ENCODE peak calls at places on chromosome 1, in nine cellular contexts. One of them, this sample, is unnamed.

GRCh38 chr1:64223329-64224151 is 20.1 kb downstream of the UBE2U start:
- DNase-seq in CD8-positive, alpha-beta T cell: no peak
- DNase-seq in colonic mucosa: no peak
- DNase-seq in heart left ventricle: no peak
- DNase-seq in dorsolateral prefrontal cortex: no peak
- DNase-seq in adrenal gland: no peak
- DNase-seq in heart right ventricle: no peak
- DNase-seq in OCI-LY7: no peak
- DNase-seq in AG04450: peak
- DNase-seq in this sample: no peak

GRCh38 chr1:225474986-225475820 is 47.4 kb upstream of the LBR start:
- DNase-seq in CD8-positive, alpha-beta T cell: peak
- DNase-seq in colonic mucosa: peak
- DNase-seq in heart left ventricle: peak
- DNase-seq in dorsolateral prefrontal cortex: no peak
- DNase-seq in adrenal gland: peak
- DNase-seq in heart right ventricle: no peak
- DNase-seq in OCI-LY7: peak
- DNase-seq in AG04450: peak
- DNase-seq in this sample: peak

GRCh38 chr1:84834419-84835064 is 58.5 kb downstream of the LPAR3 start:
- DNase-seq in CD8-positive, alpha-beta T cell: no peak
- DNase-seq in colonic mucosa: no peak
- DNase-seq in heart left ventricle: no peak
- DNase-seq in dorsolateral prefrontal cortex: no peak
- DNase-seq in adrenal gland: no peak
- DNase-seq in heart right ventricle: no peak
- DNase-seq in OCI-LY7: no peak
- DNase-seq in AG04450: no peak
- DNase-seq in this sample: no peak

GRCh38 chr1:45892068-45892785 is 88.8 kb downstream of the MAST2 start:
- DNase-seq in CD8-positive, alpha-beta T cell: no peak
- DNase-seq in colonic mucosa: peak
- DNase-seq in heart left ventricle: peak
- DNase-seq in dorsolateral prefrontal cortex: no peak
- DNase-seq in adrenal gland: peak
- DNase-seq in heart right ventricle: peak
- DNase-seq in OCI-LY7: no peak
- DNase-seq in AG04450: peak
- DNase-seq in this sample: peak

GRCh38 chr1:220906561-220907334 is 27.5 kb downstream of the HLX start:
- DNase-seq in CD8-positive, alpha-beta T cell: no peak
- DNase-seq in colonic mucosa: no peak
- DNase-seq in heart left ventricle: no peak
- DNase-seq in dorsolateral prefrontal cortex: no peak
- DNase-seq in adrenal gland: no peak
- DNase-seq in heart right ventricle: no peak
- DNase-seq in OCI-LY7: no peak
- DNase-seq in AG04450: no peak
- DNase-seq in this sample: no peak

GRCh38 chr1:192171123-192171522 is 12.9 kb downstream of the RGS18 start:
- DNase-seq in CD8-positive, alpha-beta T cell: no peak
- DNase-seq in colonic mucosa: no peak
- DNase-seq in heart left ventricle: no peak
- DNase-seq in dorsolateral prefrontal cortex: no peak
- DNase-seq in adrenal gland: no peak
- DNase-seq in heart right ventricle: no peak
- DNase-seq in OCI-LY7: no peak
- DNase-seq in AG04450: no peak
- DNase-seq in this sample: no peak

GRCh38 chr1:198167436-198167934 is 10.7 kb downstream of the NEK7 start:
- DNase-seq in CD8-positive, alpha-beta T cell: no peak
- DNase-seq in colonic mucosa: no peak
- DNase-seq in heart left ventricle: peak
- DNase-seq in dorsolateral prefrontal cortex: no peak
- DNase-seq in adrenal gland: no peak
- DNase-seq in heart right ventricle: peak
- DNase-seq in OCI-LY7: peak
- DNase-seq in AG04450: no peak
- DNase-seq in this sample: no peak

GRCh38 chr1:116881879-116882520 is 27.7 kb upstream of the PTGFRN start:
- DNase-seq in CD8-positive, alpha-beta T cell: no peak
- DNase-seq in colonic mucosa: peak
- DNase-seq in heart left ventricle: peak
- DNase-seq in dorsolateral prefrontal cortex: no peak
- DNase-seq in adrenal gland: peak
- DNase-seq in heart right ventricle: peak
- DNase-seq in OCI-LY7: peak
- DNase-seq in AG04450: peak
- DNase-seq in this sample: peak

GRCh38 chr1:9233241-9233941 is 1.2 kb upstream of the H6PD start:
- DNase-seq in CD8-positive, alpha-beta T cell: no peak
- DNase-seq in colonic mucosa: peak
- DNase-seq in heart left ventricle: peak
- DNase-seq in dorsolateral prefrontal cortex: no peak
- DNase-seq in adrenal gland: peak
- DNase-seq in heart right ventricle: peak
- DNase-seq in OCI-LY7: no peak
- DNase-seq in AG04450: no peak
- DNase-seq in this sample: peak

GRCh38 chr1:79197421-79197820 is 190.9 kb upstream of the ADGRL4 start:
- DNase-seq in CD8-positive, alpha-beta T cell: no peak
- DNase-seq in colonic mucosa: no peak
- DNase-seq in heart left ventricle: no peak
- DNase-seq in dorsolateral prefrontal cortex: no peak
- DNase-seq in adrenal gland: no peak
- DNase-seq in heart right ventricle: peak
- DNase-seq in OCI-LY7: no peak
- DNase-seq in AG04450: no peak
- DNase-seq in this sample: no peak

GRCh38 chr1:15620155-15620545 is 2.9 kb downstream of the DDI2 start:
- DNase-seq in CD8-positive, alpha-beta T cell: no peak
- DNase-seq in colonic mucosa: no peak
- DNase-seq in heart left ventricle: no peak
- DNase-seq in dorsolateral prefrontal cortex: no peak
- DNase-seq in adrenal gland: no peak
- DNase-seq in heart right ventricle: no peak
- DNase-seq in OCI-LY7: no peak
- DNase-seq in AG04450: no peak
- DNase-seq in this sample: no peak

GRCh38 chr1:159239551-159240220 is 35.0 kb downstream of the ACKR1 start:
- DNase-seq in CD8-positive, alpha-beta T cell: no peak
- DNase-seq in colonic mucosa: no peak
- DNase-seq in heart left ventricle: no peak
- DNase-seq in dorsolateral prefrontal cortex: no peak
- DNase-seq in adrenal gland: no peak
- DNase-seq in heart right ventricle: no peak
- DNase-seq in OCI-LY7: no peak
- DNase-seq in AG04450: no peak
- DNase-seq in this sample: no peak

GRCh38 chr1:152497273-152497672 is 13.3 kb upstream of the LCE5A start:
- DNase-seq in CD8-positive, alpha-beta T cell: no peak
- DNase-seq in colonic mucosa: no peak
- DNase-seq in heart left ventricle: no peak
- DNase-seq in dorsolateral prefrontal cortex: no peak
- DNase-seq in adrenal gland: no peak
- DNase-seq in heart right ventricle: no peak
- DNase-seq in OCI-LY7: no peak
- DNase-seq in AG04450: no peak
- DNase-seq in this sample: no peak

DNA sequence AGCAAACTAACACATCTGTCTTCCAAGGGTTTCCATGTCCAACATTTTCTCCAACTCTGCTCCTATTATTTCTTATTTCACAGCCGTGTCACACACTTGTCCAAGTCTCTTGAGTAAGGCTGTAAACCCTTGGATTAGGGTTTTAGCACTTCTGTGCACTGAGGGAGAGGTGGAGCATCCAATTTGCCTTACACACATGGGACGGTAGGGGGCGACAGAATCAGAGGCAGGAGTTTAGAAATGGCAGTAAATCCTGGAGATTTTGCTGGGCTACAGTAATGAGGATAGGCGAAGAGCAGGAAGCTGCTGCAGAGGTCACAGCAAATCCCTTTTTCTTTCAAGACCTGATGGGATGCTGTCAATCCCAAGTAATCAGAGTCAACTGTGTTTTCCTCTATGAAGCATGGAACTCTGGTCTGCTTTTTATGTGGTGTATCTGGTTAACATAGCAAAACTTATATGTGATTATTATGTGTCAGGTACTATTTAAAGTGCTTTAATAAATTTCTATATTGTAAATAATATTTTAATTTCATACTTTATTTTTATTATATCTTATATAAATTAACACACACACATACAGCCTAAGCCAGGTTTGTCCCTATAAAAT is 15.4 kb upstream of the LCE5A start:
- DNase-seq in CD8-positive, alpha-beta T cell: no peak
- DNase-seq in colonic mucosa: peak
- DNase-seq in heart left ventricle: no peak
- DNase-seq in dorsolateral prefrontal cortex: no peak
- DNase-seq in adrenal gland: peak
- DNase-seq in heart right ventricle: no peak
- DNase-seq in OCI-LY7: no peak
- DNase-seq in AG04450: no peak
- DNase-seq in this sample: no peak
- TF ChIP-seq CTCF in CD8-positive, alpha-beta T cell: no peak
- TF ChIP-seq CTCF in colonic mucosa: peak
- TF ChIP-seq CTCF in heart left ventricle: peak
- TF ChIP-seq CTCF in dorsolateral prefrontal cortex: no peak
- TF ChIP-seq CTCF in adrenal gland: peak
- TF ChIP-seq CTCF in heart right ventricle: no peak
- TF ChIP-seq CTCF in OCI-LY7: no peak
- TF ChIP-seq CTCF in AG04450: no peak
- TF ChIP-seq CTCF in this sample: peak

DNA sequence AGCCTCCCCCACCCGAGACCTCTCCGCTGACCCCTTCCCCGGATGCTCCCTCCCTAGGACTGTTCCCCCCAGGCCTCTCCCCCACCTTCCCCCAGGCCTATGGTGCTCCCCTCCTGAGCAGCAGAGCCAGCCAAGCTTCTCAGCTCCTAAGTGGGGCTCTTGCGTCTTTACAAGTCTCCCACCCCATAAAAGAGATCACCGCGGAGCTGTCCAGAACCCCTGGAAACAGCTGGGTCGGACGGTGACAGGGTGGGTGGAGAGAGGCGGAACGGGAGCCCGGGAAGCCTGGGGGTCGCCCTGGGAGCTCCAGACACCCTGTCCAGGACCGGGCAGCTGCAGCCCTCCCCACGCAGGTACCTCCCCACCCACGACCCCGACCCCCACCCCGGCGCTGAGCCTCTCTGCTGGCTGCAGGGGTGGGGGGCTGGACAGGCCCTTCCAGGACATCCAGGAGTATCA is 61.2 kb downstream of the WNT9A start:
- DNase-seq in CD8-positive, alpha-beta T cell: no peak
- DNase-seq in colonic mucosa: peak
- DNase-seq in heart left ventricle: no peak
- DNase-seq in dorsolateral prefrontal cortex: no peak
- DNase-seq in adrenal gland: peak
- DNase-seq in heart right ventricle: peak
- DNase-seq in OCI-LY7: no peak
- DNase-seq in AG04450: no peak
- DNase-seq in this sample: peak
- H3K4me3 ChIP-seq in CD8-positive, alpha-beta T cell: peak
- H3K4me3 ChIP-seq in colonic mucosa: no peak
- H3K4me3 ChIP-seq in heart left ventricle: peak
- H3K4me3 ChIP-seq in dorsolateral prefrontal cortex: peak
- H3K4me3 ChIP-seq in adrenal gland: no peak
- H3K4me3 ChIP-seq in heart right ventricle: peak
- H3K4me3 ChIP-seq in OCI-LY7: no peak
- H3K4me3 ChIP-seq in AG04450: peak
- H3K4me3 ChIP-seq in this sample: no peak

GRCh38 chr1:235823684-235824083 is 43.0 kb downstream of the LYST start:
- DNase-seq in CD8-positive, alpha-beta T cell: no peak
- DNase-seq in colonic mucosa: no peak
- DNase-seq in heart left ventricle: no peak
- DNase-seq in dorsolateral prefrontal cortex: no peak
- DNase-seq in adrenal gland: no peak
- DNase-seq in heart right ventricle: no peak
- DNase-seq in OCI-LY7: no peak
- DNase-seq in AG04450: no peak
- DNase-seq in this sample: no peak

GRCh38 chr1:235818632-235819136 is 48.0 kb downstream of the LYST start:
- DNase-seq in CD8-positive, alpha-beta T cell: no peak
- DNase-seq in colonic mucosa: no peak
- DNase-seq in heart left ventricle: no peak
- DNase-seq in dorsolateral prefrontal cortex: no peak
- DNase-seq in adrenal gland: peak
- DNase-seq in heart right ventricle: no peak
- DNase-seq in OCI-LY7: no peak
- DNase-seq in AG04450: no peak
- DNase-seq in this sample: no peak

GRCh38 chr1:235822685-235823084 is 44.0 kb downstream of the LYST start:
- DNase-seq in CD8-positive, alpha-beta T cell: no peak
- DNase-seq in colonic mucosa: no peak
- DNase-seq in heart left ventricle: no peak
- DNase-seq in dorsolateral prefrontal cortex: no peak
- DNase-seq in adrenal gland: no peak
- DNase-seq in heart right ventricle: no peak
- DNase-seq in OCI-LY7: no peak
- DNase-seq in AG04450: no peak
- DNase-seq in this sample: no peak

GRCh38 chr1:235820059-235820458 is 46.6 kb downstream of the LYST start:
- DNase-seq in CD8-positive, alpha-beta T cell: no peak
- DNase-seq in colonic mucosa: no peak
- DNase-seq in heart left ventricle: no peak
- DNase-seq in dorsolateral prefrontal cortex: no peak
- DNase-seq in adrenal gland: peak
- DNase-seq in heart right ventricle: no peak
- DNase-seq in OCI-LY7: no peak
- DNase-seq in AG04450: no peak
- DNase-seq in this sample: no peak

GRCh38 chr1:235821361-235821981 is 45.2 kb downstream of the LYST start:
- DNase-seq in CD8-positive, alpha-beta T cell: no peak
- DNase-seq in colonic mucosa: no peak
- DNase-seq in heart left ventricle: no peak
- DNase-seq in dorsolateral prefrontal cortex: no peak
- DNase-seq in adrenal gland: no peak
- DNase-seq in heart right ventricle: no peak
- DNase-seq in OCI-LY7: no peak
- DNase-seq in AG04450: peak
- DNase-seq in this sample: no peak
- H3K27ac ChIP-seq in CD8-positive, alpha-beta T cell: no peak
- H3K27ac ChIP-seq in colonic mucosa: no peak
- H3K27ac ChIP-seq in heart left ventricle: no peak
- H3K27ac ChIP-seq in dorsolateral prefrontal cortex: no peak
- H3K27ac ChIP-seq in adrenal gland: no peak
- H3K27ac ChIP-seq in heart right ventricle: no peak
- H3K27ac ChIP-seq in OCI-LY7: no peak
- H3K27ac ChIP-seq in AG04450: peak
- H3K27ac ChIP-seq in this sample: no peak

DNA sequence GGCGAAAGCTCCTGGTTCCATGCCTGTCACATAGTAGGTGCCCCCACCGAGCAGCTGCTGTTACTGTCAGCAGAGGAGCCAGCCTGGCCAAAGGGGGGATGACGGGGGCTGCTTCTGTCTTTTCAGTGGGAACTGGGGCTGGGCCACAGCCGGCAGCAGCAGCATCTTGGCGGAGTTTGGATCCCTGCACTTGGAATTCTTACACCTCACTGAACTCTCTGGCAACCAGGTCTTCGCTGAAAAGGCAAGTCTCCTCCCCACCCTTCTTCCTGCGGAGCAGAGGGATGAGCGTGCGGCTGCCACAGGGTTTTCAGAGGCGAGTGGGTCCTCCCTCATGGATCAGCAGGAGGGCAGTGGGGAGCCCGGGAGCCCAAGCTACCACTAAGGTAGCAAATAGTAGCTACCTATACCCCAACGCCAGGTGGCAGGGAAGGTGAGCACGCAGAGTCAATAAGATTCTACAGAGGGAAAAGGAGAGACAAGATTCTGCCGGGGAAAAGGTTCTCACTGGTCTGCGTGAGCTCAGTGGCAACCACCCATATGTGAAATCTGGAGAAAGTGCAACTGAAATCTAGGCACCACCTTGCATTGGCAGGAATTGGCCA is 41.4 kb upstream of the SELENON start:
- DNase-seq in CD8-positive, alpha-beta T cell: no peak
- DNase-seq in colonic mucosa: no peak
- DNase-seq in heart left ventricle: no peak
- DNase-seq in dorsolateral prefrontal cortex: no peak
- DNase-seq in adrenal gland: no peak
- DNase-seq in heart right ventricle: no peak
- DNase-seq in OCI-LY7: no peak
- DNase-seq in AG04450: no peak
- DNase-seq in this sample: no peak
- TF ChIP-seq CTCF in CD8-positive, alpha-beta T cell: no peak
- TF ChIP-seq CTCF in colonic mucosa: no peak
- TF ChIP-seq CTCF in heart left ventricle: no peak
- TF ChIP-seq CTCF in dorsolateral prefrontal cortex: no peak
- TF ChIP-seq CTCF in adrenal gland: no peak
- TF ChIP-seq CTCF in heart right ventricle: no peak
- TF ChIP-seq CTCF in OCI-LY7: peak
- TF ChIP-seq CTCF in AG04450: no peak
- TF ChIP-seq CTCF in this sample: no peak